ENCODE peak calls at places on chromosome 3, in five cellular contexts. U is mammary epithelial cell, Z is NCI-H1694, F is GM19239, V is foreskin melanocyte. O is an unnamed sample.

GRCh38 chr3:138946554-138947302 is at the start of the genes FOXL2 and FOXL2NB:
- DNase-seq in U (peak; percentile 48), Z (no peak), F (no peak), V (no peak), O (no peak)

GRCh38 chr3:149723781-149724180 is 28.5 kb downstream of the COMMD2 start:
- DNase-seq in U (no peak), Z (no peak), F (no peak), V (no peak), O (no peak)

GRCh38 chr3:184946922-184947321 is 135.0 kb downstream of the VPS8 start:
- DNase-seq in U (no peak), Z (no peak), F (no peak), V (no peak), O (no peak)

GRCh38 chr3:144273611-144274010 is 302.0 kb downstream of the DIPK2A start:
- DNase-seq in U (no peak), Z (no peak), F (no peak), V (peak; percentile 40), O (no peak)

GRCh38 chr3:29453278-29453961 is 172.5 kb downstream of the RBMS3 start:
- DNase-seq in U (peak; percentile 26), Z (peak; percentile 23), F (no peak), V (no peak), O (peak; percentile 23)

GRCh38 chr3:8236264-8236663 is 265.4 kb upstream of the LMCD1 start:
- DNase-seq in U (no peak), Z (no peak), F (no peak), V (no peak), O (no peak)

GRCh38 chr3:183449791-183450190 is 21.4 kb upstream of the MCF2L2 start:
- DNase-seq in U (no peak), Z (no peak), F (no peak), V (no peak), O (no peak)

GRCh38 chr3:14125193-14126016 is 553 bp downstream of the TMEM43 start:
- DNase-seq in U (peak; percentile 94), Z (no peak), F (peak; percentile 33), V (peak; percentile 79), O (no peak)

GRCh38 chr3:43873723-43874122 is 183.0 kb downstream of the ABHD5 start:
- DNase-seq in U (no peak), Z (no peak), F (no peak), V (no peak), O (no peak)

GRCh38 chr3:178436773-178437172 is 99.5 kb upstream of the KCNMB2 start:
- DNase-seq in U (no peak), Z (peak; percentile 44), F (peak; percentile 12), V (peak; percentile 20), O (peak; percentile 67)

GRCh38 chr3:11445883-11446282 is 173.7 kb downstream of the ATG7 start:
- DNase-seq in U (no peak), Z (no peak), F (no peak), V (no peak), O (no peak)

GRCh38 chr3:108511055-108511454 is 659 bp upstream of the MYH15 start:
- DNase-seq in U (no peak), Z (no peak), F (no peak), V (no peak), O (peak; percentile 18)

GRCh38 chr3:49668414-49668797 is 5.7 kb upstream of the APEH start:
- DNase-seq in U (no peak), Z (no peak), F (no peak), V (no peak), O (no peak)

GRCh38 chr3:127991251-127991650 is 61.0 kb upstream of the SEC61A1 start:
- DNase-seq in U (no peak), Z (no peak), F (no peak), V (no peak), O (no peak)

GRCh38 chr3:11558918-11559815 is 84.5 kb downstream of the VGLL4 start:
- DNase-seq in U (no peak), Z (no peak), F (no peak), V (no peak), O (no peak)

GRCh38 chr3:51710631-51711351 is 3.9 kb downstream of the GRM2 start:
- DNase-seq in U (no peak), Z (no peak), F (no peak), V (no peak), O (no peak)

GRCh38 chr3:132445812-132446211 is 28.5 kb downstream of the DNAJC13 start:
- DNase-seq in U (peak; percentile 76), Z (no peak), F (no peak), V (peak; percentile 82), O (no peak)

GRCh38 chr3:27354588-27355203 is 14.5 kb downstream of the NEK10 start:
- DNase-seq in U (no peak), Z (no peak), F (no peak), V (no peak), O (no peak)

GRCh38 chr3:30135190-30135589 is 471.2 kb upstream of the TGFBR2 start:
- DNase-seq in U (no peak), Z (no peak), F (no peak), V (no peak), O (no peak)

GRCh38 chr3:23859012-23859743 is 53.4 kb downstream of the UBE2E1 start:
- DNase-seq in U (peak; percentile 67), Z (no peak), F (no peak), V (peak; percentile 53), O (no peak)

GRCh38 chr3:39977058-39977794 is 167.8 kb downstream of the MYRIP start:
- DNase-seq in U (no peak), Z (no peak), F (no peak), V (no peak), O (no peak)

GRCh38 chr3:49609314-49609713 is 55.0 kb downstream of the BSN start:
- DNase-seq in U (no peak), Z (no peak), F (no peak), V (no peak), O (no peak)

GRCh38 chr3:134885877-134886621 is 91.0 kb downstream of the EPHB1 start:
- DNase-seq in U (peak; percentile 1), Z (no peak), F (peak; percentile 50), V (no peak), O (no peak)

GRCh38 chr3:177050466-177051237 is 146.6 kb downstream of the TBL1XR1 start:
- DNase-seq in U (peak; percentile 24), Z (peak; percentile 54), F (no peak), V (peak; percentile 39), O (peak; percentile 27)

GRCh38 chr3:168684519-168684918 is 588.8 kb upstream of the GOLIM4 start:
- DNase-seq in U (no peak), Z (no peak), F (no peak), V (no peak), O (no peak)

GRCh38 chr3:127172670-127173515 is 20.0 kb upstream of the PRR23E start:
- DNase-seq in U (no peak), Z (no peak), F (no peak), V (peak; percentile 11), O (no peak)

GRCh38 chr3:31567036-31567435 is 34.3 kb downstream of the STT3B start:
- DNase-seq in U (no peak), Z (no peak), F (no peak), V (no peak), O (no peak)

O was measured in NCI-H2171.